ENCODE peak calls at places on chromosomes 1 and 21, in seven cellular contexts. M is AG09319, E is B cell, V is heart right ventricle, Z is AG04450, P is AG04449, A is Calu3. K is an unnamed sample.

GRCh38 chr21:35395728-35396127 is 346.6 kb upstream of the RUNX1 start:
- DNase-seq in M (no peak), E (no peak), V (no peak), Z (no peak), P (no peak), A (no peak), K (no peak)

GRCh38 chr1:7940745-7941436 is at the start of gene TNFRSF9:
- DNase-seq in M (no peak), E (peak; percentile 45), V (no peak), Z (no peak), P (no peak), A (peak; percentile 64), K (peak; percentile 29)

GRCh38 chr1:39857479-39857878 is 25.8 kb downstream of the TRIT1 start:
- DNase-seq in M (no peak), E (no peak), V (no peak), Z (no peak), P (no peak), A (no peak), K (no peak)

GRCh38 chr1:30109853-30110252 is 613.5 kb downstream of the MATN1 start:
- DNase-seq in M (peak; percentile 27), E (no peak), V (peak; percentile 28), Z (peak; percentile 33), P (no peak), A (no peak), K (no peak)

GRCh38 chr1:231315887-231316286 is 21.8 kb downstream of the EXOC8 start:
- DNase-seq in M (no peak), E (no peak), V (peak; percentile 9), Z (no peak), P (no peak), A (peak; percentile 49), K (peak; percentile 44)

GRCh38 chr21:42636535-42636914 is 16.9 kb upstream of the PDE9A start:
- DNase-seq in M (peak; percentile 43), E (peak; percentile 20), V (no peak), Z (no peak), P (peak; percentile 10), A (no peak), K (no peak)

GRCh38 chr21:28580585-28580984 is 412.1 kb downstream of the LTN1 start:
- DNase-seq in M (no peak), E (no peak), V (no peak), Z (no peak), P (no peak), A (no peak), K (no peak)

GRCh38 chr1:161913482-161914140 is 110.1 kb downstream of the OLFML2B start:
- DNase-seq in M (no peak), E (no peak), V (no peak), Z (no peak), P (peak; percentile 44), A (no peak), K (no peak)

GRCh38 chr1:71770121-71770520 is 512.2 kb downstream of the NEGR1 start:
- DNase-seq in M (no peak), E (no peak), V (no peak), Z (peak; percentile 10), P (peak; percentile 62), A (no peak), K (no peak)

DNA sequence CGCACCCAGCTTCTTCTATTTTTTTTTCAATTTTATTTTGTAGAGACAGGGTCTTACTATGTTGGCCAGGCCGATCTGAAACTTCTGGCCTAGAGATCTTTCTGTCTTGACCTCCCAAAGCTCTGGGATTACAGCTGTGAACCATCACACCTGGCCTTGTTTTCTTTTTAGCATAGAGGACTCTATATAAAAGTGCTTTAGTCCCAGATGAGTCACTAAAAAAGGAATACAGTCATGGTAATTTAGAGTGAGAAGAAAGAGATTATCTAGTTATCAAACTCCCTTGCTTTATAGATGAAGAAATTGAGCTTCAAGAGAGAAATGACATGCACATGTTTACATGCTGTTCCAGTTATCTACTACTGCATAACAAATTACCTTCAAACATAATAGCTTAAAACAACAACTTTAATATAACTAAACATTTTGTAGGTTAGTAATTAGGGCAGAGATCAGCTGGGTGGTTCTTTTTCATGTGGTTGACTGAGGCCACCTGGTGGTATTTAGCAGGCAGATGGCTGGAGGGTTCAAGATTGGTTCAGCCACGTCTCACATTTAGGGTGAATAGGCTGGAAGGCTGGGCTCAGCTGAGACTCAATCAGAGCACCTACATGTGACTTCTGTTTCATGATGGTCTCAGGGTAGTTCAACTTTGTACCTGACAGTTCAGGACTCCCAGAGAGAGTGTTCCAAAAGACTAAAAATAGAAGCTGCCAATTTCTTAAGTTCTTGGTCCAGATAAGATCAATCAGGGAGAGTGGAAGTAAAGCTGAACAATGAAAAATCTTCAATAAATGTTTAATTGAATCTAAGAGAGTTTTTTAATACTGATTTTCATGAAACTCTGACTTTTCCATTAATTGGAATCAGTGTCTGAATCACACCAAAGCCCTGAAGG is 16.9 kb upstream of the MTF2 start:
- DNase-seq in M (no peak), E (peak; percentile 56), V (no peak), Z (no peak), P (no peak), A (peak; percentile 47), K (peak; percentile 43)
- TF ChIP-seq CTCF in M (peak; percentile 40), E (peak; percentile 68), V (peak; percentile 58), Z (peak; percentile 47), P (peak; percentile 26), A (peak; percentile 51), K (peak; percentile 55)

DNA sequence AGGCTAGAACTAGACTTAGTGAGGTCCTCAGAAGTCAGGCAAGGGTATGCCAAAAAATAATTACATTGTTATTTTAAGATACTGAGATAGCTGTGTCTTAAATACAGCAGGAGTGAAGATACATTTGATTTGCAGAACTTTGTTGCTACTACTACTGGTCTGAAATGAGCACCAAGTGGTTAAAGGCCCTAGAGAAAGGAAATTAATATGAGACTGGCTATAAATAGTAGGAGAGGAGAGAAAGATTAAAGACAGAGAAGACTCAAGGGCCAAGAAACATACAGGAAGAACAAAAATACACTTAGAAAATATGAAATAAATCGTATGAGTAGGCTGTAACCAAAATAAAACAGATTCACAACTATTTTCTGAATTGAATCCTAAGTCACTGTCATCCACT is 21.3 kb downstream of the HNRNPR start:
- DNase-seq in M (no peak), E (no peak), V (no peak), Z (no peak), P (no peak), A (no peak), K (no peak)
- TF ChIP-seq CTCF in M (no peak), E (no peak), V (no peak), Z (no peak), P (no peak), A (no peak), K (no peak)

DNA sequence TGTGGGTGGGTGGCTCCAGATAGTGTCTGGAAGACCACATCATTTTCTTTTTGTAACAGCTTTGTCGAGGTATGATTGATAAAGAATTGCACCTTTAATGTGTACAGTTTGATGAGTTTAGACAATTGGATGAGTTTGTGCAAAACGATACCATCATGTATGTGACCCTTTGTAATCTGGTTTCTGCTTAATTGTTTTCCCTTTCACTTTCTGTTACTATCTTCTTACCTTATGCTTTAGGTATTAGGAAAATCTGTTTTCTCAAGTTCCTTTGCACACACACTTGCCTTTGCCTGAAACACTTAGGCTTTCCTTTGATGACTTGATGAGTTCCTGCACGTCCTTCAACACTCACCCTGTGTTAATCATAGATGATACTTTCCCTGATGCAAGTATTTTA is 6.8 kb downstream of the OR10Z1 start:
- DNase-seq in M (no peak), E (no peak), V (no peak), Z (no peak), P (no peak), A (no peak), K (no peak)
- TF ChIP-seq CTCF in M (no peak), E (no peak), V (no peak), Z (no peak), P (no peak), A (no peak), K (no peak)

GRCh38 chr1:44377925-44378784 is 23.1 kb upstream of the ERI3 start:
- DNase-seq in M (no peak), E (peak; percentile 64), V (peak; percentile 51), Z (peak; percentile 16), P (no peak), A (peak; percentile 65), K (peak; percentile 57)
- TF ChIP-seq CTCF in M (peak; percentile 73), E (peak; percentile 71), V (peak; percentile 80), Z (peak; percentile 81), P (peak; percentile 72), A (peak; percentile 71), K (peak; percentile 65)

GRCh38 chr1:15848929-15849774 is 1.6 kb downstream of the SPEN start:
- DNase-seq in M (peak; percentile 39), E (peak; percentile 68), V (peak; percentile 83), Z (no peak), P (no peak), A (peak; percentile 79), K (peak; percentile 86)
- TF ChIP-seq CTCF in M (no peak), E (no peak), V (no peak), Z (no peak), P (no peak), A (no peak), K (no peak)

GRCh38 chr1:101816262-101816661 is 180.5 kb downstream of the OLFM3 start:
- DNase-seq in M (no peak), E (no peak), V (no peak), Z (no peak), P (no peak), A (no peak), K (no peak)

DNA sequence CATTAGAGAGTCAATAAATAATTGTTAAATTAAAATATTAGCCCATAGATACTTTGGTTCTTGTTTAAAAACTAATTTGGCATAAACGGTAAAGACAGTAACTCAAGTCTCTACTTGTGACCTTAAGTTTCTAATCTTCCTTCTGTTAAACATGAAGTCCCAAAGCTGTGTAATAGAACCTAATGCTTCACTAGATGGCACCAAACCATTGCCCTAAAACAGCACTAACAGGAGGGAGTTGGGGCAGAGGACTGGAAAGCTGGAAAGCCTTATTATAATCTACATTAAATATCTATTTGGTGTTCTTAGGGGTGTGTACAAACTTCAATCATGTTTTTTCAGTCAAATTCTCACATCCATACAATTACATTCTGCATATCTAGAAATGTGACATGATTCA is 176.6 kb downstream of the OLFM3 start:
- DNase-seq in M (no peak), E (no peak), V (peak; percentile 4), Z (no peak), P (no peak), A (no peak), K (no peak)
- TF ChIP-seq CTCF in M (no peak), E (no peak), V (peak; percentile 56), Z (peak; percentile 38), P (no peak), A (no peak), K (no peak)

DNA sequence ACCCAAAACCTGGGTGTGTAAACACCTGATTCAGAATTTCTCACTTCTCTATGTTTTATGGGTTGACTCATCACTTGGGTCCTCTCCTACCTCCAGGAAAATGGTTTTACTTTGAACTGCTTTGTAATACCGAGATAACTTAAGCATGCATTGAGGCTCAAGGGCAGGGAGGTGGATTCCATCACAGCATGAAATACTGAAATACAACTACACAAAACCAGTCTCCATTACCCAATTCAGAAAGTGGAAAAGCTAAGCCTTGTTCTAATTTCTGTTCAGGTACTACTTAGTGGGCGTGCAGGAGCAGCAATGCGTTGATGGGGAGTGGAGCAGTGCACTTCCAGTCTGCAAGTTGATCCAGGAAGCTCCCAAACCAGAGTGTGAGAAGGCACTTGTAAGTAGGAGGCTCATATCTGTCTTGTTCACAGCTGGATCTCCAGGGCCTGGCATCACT is 6.1 kb upstream of the C4BPA start:
- DNase-seq in M (no peak), E (no peak), V (no peak), Z (no peak), P (no peak), A (no peak), K (no peak)
- TF ChIP-seq CTCF in M (no peak), E (no peak), V (no peak), Z (no peak), P (no peak), A (no peak), K (no peak)

GRCh38 chr1:246151796-246152434 is 355.2 kb downstream of the SMYD3 start:
- DNase-seq in M (no peak), E (no peak), V (no peak), Z (no peak), P (no peak), A (no peak), K (no peak)
- TF ChIP-seq CTCF in M (no peak), E (no peak), V (no peak), Z (no peak), P (no peak), A (no peak), K (no peak)

K was measured in stomach.